ENCODE peak calls at places on chromosomes 7 and 10, in six cellular contexts. E is IMR-90, N is GM23338, O is AG10803, G is heart right ventricle, K is ovary. W is an unnamed sample.

GRCh38 chr10:58836991-58837390 is 324.3 kb downstream of the BICC1 start:
- DNase-seq in E (no peak), N (no peak), O (no peak), G (no peak), K (no peak), W (no peak)

GRCh38 chr7:106420741-106421140 is 136.0 kb upstream of the NAMPT start:
- DNase-seq in E (no peak), N (no peak), O (no peak), G (no peak), K (no peak), W (no peak)

GRCh38 chr10:35359056-35359455 is 22.7 kb downstream of the CCNY start:
- DNase-seq in E (no peak), N (no peak), O (no peak), G (no peak), K (no peak), W (no peak)

GRCh38 chr7:78124221-78124620 is 325.6 kb downstream of the PHTF2 start:
- DNase-seq in E (no peak), N (no peak), O (no peak), G (no peak), K (no peak), W (no peak)

GRCh38 chr10:48363617-48364355 is 57.3 kb downstream of the MAPK8 start:
- DNase-seq in E (peak), N (peak), O (peak), G (no peak), K (peak), W (peak)

GRCh38 chr10:5291501-5292195 is 73.1 kb upstream of the UCN3 start:
- DNase-seq in E (peak), N (no peak), O (peak), G (peak), K (no peak), W (peak)

GRCh38 chr10:95332666-95333249 is 42.0 kb upstream of the PDLIM1 start:
- DNase-seq in E (no peak), N (no peak), O (no peak), G (no peak), K (no peak), W (no peak)

GRCh38 chr7:116806046-116806944 is 56.1 kb upstream of the CAPZA2 start:
- DNase-seq in E (no peak), N (no peak), O (no peak), G (no peak), K (no peak), W (no peak)

GRCh38 chr7:75687246-75688088 is 51.3 kb downstream of the HIP1 start:
- DNase-seq in E (no peak), N (no peak), O (no peak), G (no peak), K (no peak), W (no peak)

GRCh38 chr7:97499204-97499603 is 232.7 kb upstream of the TAC1 start:
- DNase-seq in E (no peak), N (peak), O (peak), G (no peak), K (no peak), W (no peak)

GRCh38 chr7:76108540-76109233 is 60.8 kb downstream of the MDH2 start:
- DNase-seq in E (peak), N (no peak), O (no peak), G (no peak), K (peak), W (peak)

GRCh38 chr10:546971-547590 is 142.4 kb downstream of the DIP2C start:
- DNase-seq in E (peak), N (peak), O (no peak), G (no peak), K (no peak), W (peak)

GRCh38 chr7:47535033-47535703 is 46.7 kb downstream of the TNS3 start:
- DNase-seq in E (peak), N (no peak), O (peak), G (no peak), K (no peak), W (peak)

GRCh38 chr7:123876557-123877256 is 31.7 kb downstream of the HYAL4 start:
- DNase-seq in E (no peak), N (no peak), O (no peak), G (no peak), K (no peak), W (no peak)

GRCh38 chr7:101676956-101677355 is 47.9 kb upstream of the MYL10 start:
- DNase-seq in E (no peak), N (peak), O (no peak), G (no peak), K (no peak), W (no peak)

GRCh38 chr10:59290448-59290847 is 71.9 kb downstream of the FAM13C start:
- DNase-seq in E (no peak), N (peak), O (no peak), G (no peak), K (no peak), W (no peak)

GRCh38 chr7:15461576-15461975 is 100.2 kb downstream of the AGMO start:
- DNase-seq in E (peak), N (no peak), O (peak), G (no peak), K (no peak), W (peak)

GRCh38 chr10:118568327-118568848 is 27.1 kb downstream of the PRLHR start:
- DNase-seq in E (peak), N (peak), O (peak), G (no peak), K (peak), W (peak)

GRCh38 chr10:132266594-132267161 is 41.1 kb downstream of the STK32C start:
- DNase-seq in E (no peak), N (no peak), O (no peak), G (peak), K (no peak), W (no peak)

GRCh38 chr10:79133386-79133785 is 64.6 kb downstream of the ZMIZ1 start:
- DNase-seq in E (no peak), N (no peak), O (no peak), G (no peak), K (no peak), W (no peak)
- TF ChIP-seq CTCF in E (no peak), N (no peak), O (no peak), G (no peak), K (no peak), W (no peak)

GRCh38 chr7:2499719-2500430 is 19.7 kb upstream of the LFNG start:
- DNase-seq in E (no peak), N (peak), O (no peak), G (no peak), K (no peak), W (no peak)
- H3K4me3 ChIP-seq in E (no peak), N (no peak), O (no peak), G (no peak), K (no peak), W (no peak)

GRCh38 chr7:93551063-93551895 is 23.2 kb downstream of the CALCR start:
- DNase-seq in E (peak), N (peak), O (peak), G (no peak), K (no peak), W (peak)
- TF ChIP-seq CTCF in E (peak), N (peak), O (peak), G (peak), K (no peak), W (peak)

GRCh38 chr7:127653396-127653795 is 1.4 kb downstream of the SND1 start:
- DNase-seq in E (no peak), N (no peak), O (no peak), G (no peak), K (no peak), W (no peak)
- H3K4me3 ChIP-seq in E (peak), N (peak), O (peak), G (no peak), K (peak), W (peak)